ENCODE peak calls at places on chromosomes 16 and 17, in seven cellular contexts. M, G, K, E, L, F and Q are unnamed samples.

GRCh38 chr17:73616873-73617430 is 27.3 kb downstream of the SDK2 start:
- DNase-seq in F (no peak), M (no peak), K (no peak), E (no peak), L (peak; percentile 6), G (no peak), Q (no peak)

GRCh38 chr17:38352245-38353083 is 820 bp downstream of the SOCS7 start:
- DNase-seq in L (peak; percentile 66), F (no peak), G (peak; percentile 42), M (peak; percentile 44), K (peak; percentile 42), E (no peak), Q (peak; percentile 86)

GRCh38 chr16:80084614-80085013 is 456.2 kb upstream of the DYNLRB2 start:
- DNase-seq in M (peak; percentile 35), G (peak; percentile 34), E (no peak), F (no peak), K (peak; percentile 56), L (no peak), Q (no peak)

GRCh38 chr16:9102943-9103342 is 11.5 kb downstream of the HAPSTR1 start:
- DNase-seq in L (no peak), F (no peak), M (no peak), G (no peak), K (no peak), E (no peak), Q (no peak)

GRCh38 chr17:56488800-56489199 is 104.7 kb upstream of the NOG start:
- DNase-seq in L (no peak), F (no peak), M (no peak), G (no peak), E (no peak), K (no peak), Q (no peak)

GRCh38 chr17:49104511-49105074 is 28.0 kb upstream of the B4GALNT2 start:
- DNase-seq in E (peak; percentile 80), G (no peak), F (no peak), M (no peak), K (no peak), L (no peak), Q (no peak)

GRCh38 chr17:38761612-38762011 is 9.1 kb downstream of the PSMB3 start:
- DNase-seq in F (peak; percentile 34), M (no peak), G (no peak), K (no peak), L (no peak), E (peak; percentile 32), Q (peak; percentile 57)

GRCh38 chr16:84484579-84485254 is 19.7 kb downstream of the MEAK7 start:
- DNase-seq in M (peak; percentile 54), K (peak; percentile 67), E (peak; percentile 74), F (peak; percentile 41), L (peak; percentile 77), G (no peak), Q (peak; percentile 72)

GRCh38 chr17:30808785-30809286 is 15.7 kb downstream of the CRLF3 start:
- DNase-seq in M (no peak), E (no peak), F (no peak), K (no peak), G (no peak), L (no peak), Q (no peak)

GRCh38 chr17:43778337-43779144 is at the start of gene DUSP3:
- DNase-seq in M (peak; percentile 98), F (peak; percentile 81), L (peak; percentile 95), E (peak; percentile 91), K (peak; percentile 99), G (peak; percentile 97), Q (peak; percentile 95)

GRCh38 chr16:49100366-49100765 is 181.3 kb downstream of the CBLN1 start:
- DNase-seq in L (no peak), E (no peak), F (no peak), G (no peak), M (no peak), K (no peak), Q (no peak)

GRCh38 chr17:63515426-63515825 is 7.7 kb upstream of the KCNH6 start:
- DNase-seq in L (no peak), M (no peak), F (no peak), G (no peak), K (no peak), E (no peak), Q (no peak)

GRCh38 chr17:70307430-70307829 is 138.1 kb downstream of the KCNJ2 start:
- DNase-seq in G (no peak), K (no peak), M (no peak), L (peak; percentile 54), F (no peak), E (peak; percentile 77), Q (no peak)

GRCh38 chr17:42653179-42654124 is 5.6 kb upstream of the TUBG2 start:
- DNase-seq in K (peak; percentile 60), G (peak; percentile 70), L (peak; percentile 81), M (peak; percentile 23), E (peak; percentile 54), F (no peak), Q (no peak)

GRCh38 chr17:82257473-82257872 is 16.0 kb downstream of the CSNK1D start:
- DNase-seq in F (no peak), M (peak; percentile 30), G (no peak), E (no peak), L (no peak), K (no peak), Q (peak; percentile 82)

GRCh38 chr17:60106377-60107059 is 27.8 kb upstream of the HEATR6 start:
- DNase-seq in F (no peak), K (no peak), L (no peak), G (no peak), M (no peak), E (peak; percentile 85), Q (no peak)

GRCh38 chr17:44203731-44204452 is 4.2 kb upstream of the ATXN7L3 start:
- DNase-seq in F (no peak), L (no peak), E (peak; percentile 31), G (no peak), K (peak; percentile 46), M (no peak), Q (no peak)

DNA sequence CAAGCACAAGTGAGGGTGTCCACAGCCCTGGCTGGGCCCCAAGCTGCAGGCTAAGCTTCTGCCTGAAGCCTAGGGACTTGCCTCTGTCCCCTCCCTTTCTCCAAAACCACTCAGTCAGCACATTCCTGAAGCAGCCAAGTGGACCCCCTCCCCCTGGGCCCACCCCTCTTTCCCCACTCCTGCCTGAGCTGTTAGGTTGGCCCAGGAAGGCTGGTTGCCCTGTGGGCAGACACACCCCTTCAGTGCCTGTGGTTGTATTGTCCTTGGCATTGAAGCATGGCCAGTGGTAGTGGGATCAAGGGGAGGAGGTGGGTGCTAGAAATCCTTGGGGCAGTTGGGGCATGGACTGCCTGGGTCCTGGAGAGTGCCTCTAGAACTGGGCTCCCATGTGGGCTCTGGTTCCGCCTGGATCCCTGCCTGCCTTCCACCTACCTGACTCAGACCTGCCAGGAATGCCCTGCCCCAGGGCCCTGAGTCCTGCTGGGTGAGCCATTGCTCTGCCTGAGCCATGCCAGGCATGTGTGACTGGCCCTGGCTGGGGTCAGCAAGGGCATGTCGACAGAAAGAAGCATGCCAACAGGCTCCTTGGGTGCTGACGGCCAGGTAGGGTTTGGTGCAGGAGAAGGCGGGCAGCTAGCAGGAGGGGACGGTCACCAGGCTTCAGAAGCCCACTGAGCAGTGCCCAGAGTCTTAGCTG is 2.1 kb downstream of the TRAF4 start:
- DNase-seq in K (peak; percentile 95), G (peak; percentile 63), F (no peak), M (peak; percentile 84), L (no peak), E (no peak), Q (peak; percentile 72)
- TF ChIP-seq POLR2A in K (no peak), G (no peak), F (no peak), M (peak; percentile 27), L (no peak), E (peak; percentile 0), Q (no peak)

DNA sequence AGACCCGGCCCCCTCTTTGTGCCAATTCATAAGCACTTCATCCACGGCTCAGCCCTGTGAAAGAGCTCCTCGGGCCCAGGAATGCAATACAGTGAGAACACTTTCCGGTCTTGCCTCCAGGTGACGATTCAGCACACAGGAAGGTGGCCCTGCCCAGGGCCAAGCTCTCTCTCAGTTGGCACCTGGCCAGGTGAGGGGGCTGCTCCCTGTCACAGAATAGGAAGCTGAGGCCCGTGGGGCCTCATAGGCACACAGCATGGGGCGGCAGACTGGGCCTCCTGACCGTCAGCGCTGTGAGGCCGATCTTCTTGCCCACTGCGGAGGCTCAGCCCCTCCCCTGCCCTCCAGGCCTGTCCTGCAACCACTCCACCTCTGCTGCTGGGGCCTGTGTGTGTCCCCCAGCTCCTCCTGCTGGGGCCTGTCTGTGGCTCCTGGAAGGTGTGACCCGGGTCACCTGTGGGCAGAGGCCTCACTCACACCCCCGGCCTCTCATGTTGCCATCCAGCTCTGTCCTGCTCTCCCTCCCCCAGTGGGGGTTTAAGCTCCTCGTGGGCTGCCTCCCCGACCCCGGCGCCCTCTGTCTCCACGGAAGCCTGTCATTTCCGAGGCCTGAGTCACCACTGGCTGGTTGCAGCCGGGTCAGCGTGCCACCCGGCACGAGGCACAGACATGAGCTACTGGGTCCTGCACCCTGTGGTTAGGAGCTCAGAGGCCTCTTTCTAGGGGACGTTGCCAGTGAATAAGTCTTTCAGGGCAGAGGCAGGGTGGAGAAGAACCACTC is 114.4 kb downstream of the SEC14L1 start:
- DNase-seq in E (peak; percentile 86), L (no peak), M (no peak), K (peak; percentile 63), F (peak; percentile 89), G (no peak), Q (no peak)
- H3K27ac ChIP-seq in E (peak overlapping the region; percentile 48), L (no peak overlapping the region), M (no peak overlapping the region), K (no peak overlapping the region), F (peak overlapping the region; percentile 96), G (no peak overlapping the region), Q (no peak overlapping the region)

DNA sequence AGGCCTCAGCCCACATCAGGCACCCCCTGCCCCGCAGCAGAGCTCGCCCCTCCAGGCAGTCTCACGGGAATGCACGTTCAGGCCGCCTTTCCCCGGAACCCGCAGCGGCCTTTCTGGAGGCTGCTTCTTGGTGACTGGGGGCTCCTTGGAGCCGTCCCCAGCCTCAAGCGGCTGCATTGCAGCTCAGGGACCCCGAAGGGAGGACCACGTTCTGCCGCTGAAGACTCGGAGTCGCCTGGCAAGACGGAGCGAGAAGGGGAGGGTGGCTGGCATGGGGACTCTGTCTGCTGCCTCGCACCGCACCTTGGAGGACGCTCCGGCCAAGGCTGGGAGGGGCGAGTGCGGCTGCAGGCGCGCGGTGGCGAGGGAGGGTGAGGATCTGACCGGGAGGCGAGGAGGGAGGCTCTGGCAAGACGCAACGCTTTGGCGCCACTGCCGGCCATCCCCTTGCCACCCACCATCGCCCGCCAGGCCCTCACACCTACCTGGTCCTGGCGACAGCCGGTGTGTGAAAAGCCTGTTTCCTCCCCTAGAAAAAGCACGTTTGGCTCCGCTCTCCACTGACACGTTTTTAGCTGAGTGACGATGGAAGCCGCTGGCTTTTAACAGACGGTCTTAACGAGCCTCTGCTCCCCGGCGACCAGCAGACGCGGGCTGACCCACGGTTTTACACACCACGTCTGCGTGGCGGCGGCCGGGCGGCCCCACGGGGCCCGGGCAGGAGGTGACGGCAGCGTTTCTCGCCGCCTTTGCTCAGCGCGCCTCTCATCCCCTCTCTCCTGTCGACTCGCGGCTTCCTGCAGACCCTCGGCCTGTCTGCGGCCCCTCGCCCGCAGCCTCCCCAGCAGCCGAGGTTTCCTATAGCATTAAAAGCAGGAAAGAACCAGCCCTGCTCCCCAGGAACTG is 16.7 kb upstream of the GNG13 start:
- DNase-seq in F (no peak), G (no peak), E (no peak), L (no peak), M (no peak), K (no peak), Q (no peak)
- TF ChIP-seq POLR2A in F (no peak), G (no peak), E (no peak), L (no peak), M (no peak), K (no peak), Q (no peak)

GRCh38 chr16:28610595-28611270 is 889 bp upstream of the SULT1A1 start:
- DNase-seq in L (no peak), G (no peak), E (no peak), M (no peak), K (peak; percentile 53), F (no peak), Q (peak; percentile 59)

GRCh38 chr16:28621756-28622155 is 11.9 kb upstream of the SULT1A1 start:
- DNase-seq in M (no peak), K (no peak), F (no peak), L (no peak), G (no peak), E (no peak), Q (no peak)

GRCh38 chr16:28616636-28617035 is 6.8 kb upstream of the SULT1A1 start:
- DNase-seq in E (no peak), K (no peak), F (no peak), M (no peak), L (no peak), G (no peak), Q (peak; percentile 18)
- H3K27ac ChIP-seq in E (no peak overlapping the region), K (no peak overlapping the region), F (no peak overlapping the region), M (no peak overlapping the region), L (no peak overlapping the region), G (no peak overlapping the region), Q (peak overlapping the region; percentile 4)